ENCODE peak calls at places on chromosomes 11 and 22, in eight cellular contexts. Y, W, F, D, B, N, E and L are unnamed samples. For H3K27me3, the result is how much of the 10 kb centered on the place peaks cover.

GRCh38 chr11:104917259-104918112 is 19.2 kb upstream of the CASP12 start:
- DNase-seq in Y (no peak), W (no peak), F (no peak), D (no peak), B (no peak), N (no peak), E (no peak), L (no peak)

GRCh38 chr11:42770444-42771065 is 541.2 kb upstream of the API5 start:
- DNase-seq in Y (no peak), W (no peak), F (peak), D (no peak), B (no peak), N (no peak), E (no peak), L (no peak)

GRCh38 chr11:74720596-74721478 is 10.4 kb downstream of the CHRDL2 start:
- DNase-seq in Y (no peak), W (peak), F (no peak), D (no peak), B (peak), N (no peak), E (no peak), L (peak)

GRCh38 chr11:61482513-61482912 is 26.0 kb upstream of the LRRC10B start:
- DNase-seq in Y (no peak), W (no peak), F (peak), D (no peak), B (no peak), N (no peak), E (no peak), L (no peak)

GRCh38 chr11:65298131-65298535 is 16.5 kb upstream of the CDC42EP2 start:
- DNase-seq in Y (no peak), W (no peak), F (no peak), D (no peak), B (peak), N (no peak), E (no peak), L (peak)

GRCh38 chr22:46511391-46512370 is 25.7 kb downstream of the CELSR1 start:
- DNase-seq in Y (no peak), W (no peak), F (no peak), D (no peak), B (no peak), N (no peak), E (no peak), L (no peak)

GRCh38 chr11:69447786-69448185 is 33.7 kb upstream of the LINC01488 start:
- DNase-seq in Y (no peak), W (no peak), F (no peak), D (no peak), B (no peak), N (no peak), E (no peak), L (peak)

GRCh38 chr22:41857160-41857859 is 24.4 kb downstream of the SREBF2 start:
- DNase-seq in Y (peak), W (peak), F (peak), D (peak), B (no peak), N (peak), E (no peak), L (no peak)

GRCh38 chr11:74683279-74683871 is 47.9 kb downstream of the CHRDL2 start:
- DNase-seq in Y (no peak), W (no peak), F (peak), D (no peak), B (peak), N (no peak), E (peak), L (peak)

GRCh38 chr11:130522284-130522961 is 74.0 kb downstream of the ADAMTS15 start:
- DNase-seq in Y (no peak), W (peak), F (peak), D (no peak), B (peak), N (no peak), E (peak), L (peak)

GRCh38 chr11:76735841-76736240 is 47.3 kb upstream of the TSKU start:
- DNase-seq in Y (no peak), W (no peak), F (no peak), D (no peak), B (no peak), N (no peak), E (no peak), L (no peak)

GRCh38 chr11:35641206-35641885 is 21.2 kb upstream of the TRIM44 start:
- DNase-seq in Y (no peak), W (peak), F (no peak), D (no peak), B (no peak), N (no peak), E (no peak), L (no peak)

GRCh38 chr22:32862936-32863661 is 61.6 kb downstream of the TIMP3 start:
- DNase-seq in Y (no peak), W (no peak), F (no peak), D (no peak), B (no peak), N (no peak), E (no peak), L (no peak)

GRCh38 chr22:31870890-31871289 is 73.4 kb upstream of the YWHAH start:
- DNase-seq in Y (no peak), W (peak), F (no peak), D (no peak), B (no peak), N (no peak), E (peak), L (no peak)

GRCh38 chr11:100525635-100526034 is 161.5 kb upstream of the ARHGAP42 start:
- DNase-seq in Y (no peak), W (no peak), F (no peak), D (no peak), B (no peak), N (no peak), E (no peak), L (no peak)

GRCh38 chr22:17917490-17917983 is 106.8 kb downstream of the MICAL3 start:
- DNase-seq in Y (no peak), W (no peak), F (no peak), D (no peak), B (peak), N (no peak), E (no peak), L (no peak)

GRCh38 chr11:35177370-35177769 is 38.4 kb downstream of the CD44 start:
- DNase-seq in Y (no peak), W (peak), F (no peak), D (no peak), B (no peak), N (no peak), E (no peak), L (no peak)

GRCh38 chr11:95149659-95150294 is 60.1 kb downstream of the ENDOD1 start:
- DNase-seq in Y (no peak), W (peak), F (no peak), D (no peak), B (peak), N (no peak), E (peak), L (peak)

GRCh38 chr11:12070446-12071267 is 39.7 kb upstream of the MICAL2 start:
- DNase-seq in Y (no peak), W (no peak), F (no peak), D (no peak), B (no peak), N (no peak), E (no peak), L (no peak)

GRCh38 chr11:86621854-86622253 is 50.6 kb downstream of the ME3 start:
- DNase-seq in Y (no peak), W (no peak), F (no peak), D (no peak), B (no peak), N (no peak), E (no peak), L (no peak)

GRCh38 chr11:133516845-133517244 is 15.5 kb downstream of the OPCML start:
- DNase-seq in Y (no peak), W (no peak), F (no peak), D (no peak), B (peak), N (no peak), E (no peak), L (no peak)

GRCh38 chr11:27205269-27205668 is 157.7 kb downstream of the CCDC34 start:
- DNase-seq in Y (no peak), W (no peak), F (no peak), D (no peak), B (no peak), N (no peak), E (no peak), L (no peak)

GRCh38 chr11:1299621-1300020 is 9.8 kb downstream of the TOLLIP start:
- DNase-seq in Y (no peak), W (no peak), F (no peak), D (peak), B (no peak), N (no peak), E (peak), L (peak)

GRCh38 chr11:59999732-60000131 is 17.2 kb upstream of the OOSP4B start:
- DNase-seq in Y (no peak), W (no peak), F (no peak), D (no peak), B (no peak), N (no peak), E (no peak), L (no peak)

GRCh38 chr11:99037057-99037456 is 16.3 kb downstream of the CNTN5 start:
- DNase-seq in Y (no peak), W (no peak), F (no peak), D (no peak), B (no peak), N (no peak), E (no peak), L (no peak)

GRCh38 chr11:46604796-46605195 is 11.0 kb upstream of the AMBRA1 start:
- DNase-seq in Y (no peak), W (no peak), F (no peak), D (no peak), B (no peak), N (no peak), E (no peak), L (no peak)

GRCh38 chr11:61516675-61517516 is 8.3 kb downstream of the LRRC10B start:
- DNase-seq in Y (peak), W (no peak), F (peak), D (peak), B (no peak), N (peak), E (no peak), L (no peak)

GRCh38 chr11:79421820-79422219 is 19.0 kb downstream of the TENM4 start:
- DNase-seq in Y (no peak), W (no peak), F (no peak), D (no peak), B (no peak), N (no peak), E (no peak), L (no peak)

GRCh38 chr11:62880231-62880802 is 379 bp upstream of the SLC3A2 start:
- DNase-seq in Y (no peak), W (peak), F (no peak), D (no peak), B (peak), N (no peak), E (peak), L (peak)

GRCh38 chr11:2807801-2808241 is 77.8 kb downstream of the CDKN1C start:
- DNase-seq in Y (no peak), W (no peak), F (no peak), D (no peak), B (peak), N (no peak), E (peak), L (peak)

GRCh38 chr11:121437018-121437685 is 15.0 kb upstream of the SORL1 start:
- DNase-seq in Y (no peak), W (peak), F (no peak), D (no peak), B (no peak), N (no peak), E (no peak), L (no peak)

GRCh38 chr22:35868938-35869337 is 151.3 kb downstream of the APOL5 start:
- DNase-seq in Y (no peak), W (peak), F (no peak), D (no peak), B (no peak), N (no peak), E (no peak), L (no peak)

GRCh38 chr11:61293869-61294716 is 1.0 kb downstream of the VWCE start:
- DNase-seq in Y (peak), W (no peak), F (peak), D (no peak), B (peak), N (no peak), E (no peak), L (peak)

GRCh38 chr11:61833478-61833877 is 5.4 kb downstream of the FADS2 start:
- DNase-seq in Y (no peak), W (no peak), F (no peak), D (no peak), B (peak), N (no peak), E (peak), L (no peak)

GRCh38 chr11:115207916-115208315 is 296.3 kb downstream of the CADM1 start:
- DNase-seq in Y (no peak), W (no peak), F (no peak), D (no peak), B (no peak), N (no peak), E (no peak), L (no peak)

GRCh38 chr11:25899761-25900160 is 432.2 kb upstream of the ANO3 start:
- DNase-seq in Y (no peak), W (no peak), F (no peak), D (no peak), B (no peak), N (no peak), E (no peak), L (no peak)

GRCh38 chr11:130413383-130414106 is 14.9 kb downstream of the ADAMTS8 start:
- DNase-seq in Y (no peak), W (peak), F (no peak), D (no peak), B (no peak), N (no peak), E (no peak), L (no peak)

GRCh38 chr11:109196016-109196415 is 226.0 kb upstream of the C11orf87 start:
- DNase-seq in Y (no peak), W (peak), F (no peak), D (no peak), B (no peak), N (no peak), E (no peak), L (no peak)

GRCh38 chr11:118610220-118610772 is 2.9 kb downstream of the PHLDB1 start:
- DNase-seq in Y (no peak), W (no peak), F (no peak), D (no peak), B (no peak), N (no peak), E (no peak), L (no peak)
- H3K27me3 ChIP-seq in Y (under half), W (under half), F (under half), D (under half), B (under half), N (under half), E (under half), L (under half)

GRCh38 chr11:120169981-120170698 is 32.2 kb upstream of the TRIM29 start:
- DNase-seq in Y (no peak), W (no peak), F (no peak), D (peak), B (no peak), N (no peak), E (peak), L (no peak)

GRCh38 chr11:120168108-120168959 is 30.4 kb upstream of the TRIM29 start:
- DNase-seq in Y (no peak), W (no peak), F (no peak), D (peak), B (no peak), N (no peak), E (no peak), L (no peak)

GRCh38 chr11:120170741-120171261 is 32.9 kb upstream of the TRIM29 start:
- DNase-seq in Y (no peak), W (no peak), F (no peak), D (peak), B (no peak), N (no peak), E (no peak), L (no peak)

GRCh38 chr11:120167659-120168058 is 29.7 kb upstream of the TRIM29 start:
- DNase-seq in Y (no peak), W (no peak), F (no peak), D (no peak), B (no peak), N (no peak), E (no peak), L (no peak)

DNA sequence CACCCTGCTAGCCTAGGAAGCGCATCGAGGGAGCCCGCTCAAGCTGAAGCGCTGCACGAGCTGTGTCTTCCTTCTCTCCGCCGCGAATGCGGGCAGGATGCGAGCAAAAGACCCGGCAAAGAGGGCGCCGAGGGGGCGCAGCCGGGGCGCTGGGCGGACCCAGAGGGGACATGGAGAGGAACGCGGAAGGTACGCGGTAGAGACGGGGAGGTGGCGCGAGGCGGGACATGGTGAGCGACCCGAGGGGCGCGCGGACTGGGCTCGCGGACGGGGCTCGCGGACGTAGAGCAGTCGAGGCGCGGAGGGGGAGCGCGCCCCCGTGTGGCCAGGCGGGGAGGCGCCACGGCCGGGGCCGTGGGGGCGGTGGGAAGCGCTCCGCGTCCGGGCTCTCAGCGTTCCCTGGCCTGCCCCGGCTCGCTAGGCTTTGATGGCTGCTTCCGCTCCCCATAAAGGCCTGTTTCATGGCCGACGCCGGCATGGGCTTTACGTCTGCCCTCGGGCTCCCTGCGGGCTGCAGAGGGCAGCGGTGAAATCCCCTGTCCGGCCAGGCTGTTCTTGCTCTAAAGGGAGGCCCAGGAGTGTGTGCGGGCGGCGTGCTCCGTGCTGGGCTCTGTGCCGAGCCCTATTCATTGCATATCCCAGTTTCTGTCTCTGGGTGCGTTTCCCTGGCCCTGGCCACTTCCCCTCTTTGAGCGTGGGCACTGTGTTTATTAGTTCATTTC is 31.2 kb upstream of the TRIM29 start:
- DNase-seq in Y (peak), W (no peak), F (peak), D (peak), B (peak), N (peak), E (no peak), L (peak)
- H3K27me3 ChIP-seq in Y (under half), W (under half), F (under half), D (half or more), B (under half), N (under half), E (under half), L (half or more)

GRCh38 chr11:126496576-126497403 is 141.3 kb downstream of the ST3GAL4 start:
- DNase-seq in Y (no peak), W (no peak), F (no peak), D (no peak), B (no peak), N (no peak), E (no peak), L (no peak)
- H3K27me3 ChIP-seq in Y (under half), W (under half), F (under half), D (under half), B (under half), N (under half), E (under half), L (under half)

GRCh38 chr22:23364389-23364788 is 184.1 kb downstream of the BCR start:
- DNase-seq in Y (no peak), W (no peak), F (no peak), D (no peak), B (no peak), N (no peak), E (no peak), L (no peak)
- H3K27me3 ChIP-seq in Y (under half), W (under half), F (under half), D (under half), B (under half), N (under half), E (under half), L (under half)

GRCh38 chr11:6258141-6258540 is 1.5 kb upstream of the CCKBR start:
- DNase-seq in Y (no peak), W (no peak), F (no peak), D (no peak), B (no peak), N (no peak), E (no peak), L (no peak)

GRCh38 chr11:6258571-6258998 is 1.1 kb upstream of the CCKBR start:
- DNase-seq in Y (no peak), W (no peak), F (no peak), D (no peak), B (no peak), N (no peak), E (no peak), L (no peak)

GRCh38 chr11:6260207-6260726 is 629 bp downstream of the CCKBR start:
- DNase-seq in Y (no peak), W (no peak), F (no peak), D (no peak), B (no peak), N (no peak), E (no peak), L (no peak)

GRCh38 chr11:6263664-6264063 is 4.0 kb downstream of the CCKBR start:
- DNase-seq in Y (no peak), W (no peak), F (peak), D (no peak), B (no peak), N (no peak), E (no peak), L (no peak)

DNA sequence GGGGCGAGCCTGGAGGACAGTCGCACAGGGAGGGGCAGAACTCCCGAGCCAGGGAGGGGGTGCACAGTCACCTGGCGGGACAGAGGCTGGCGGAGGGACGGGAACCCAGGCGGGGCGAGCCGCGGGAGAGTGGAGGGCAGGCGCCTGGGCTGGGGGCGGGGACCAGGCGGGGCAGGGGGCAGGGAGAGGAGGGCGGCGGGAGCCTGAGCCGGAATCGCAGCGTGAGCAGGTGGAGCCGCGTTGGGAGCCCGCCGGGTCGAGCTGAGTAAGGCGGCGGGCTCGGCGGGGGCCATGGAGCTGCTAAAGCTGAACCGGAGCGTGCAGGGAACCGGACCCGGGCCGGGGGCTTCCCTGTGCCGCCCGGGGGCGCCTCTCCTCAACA is at the start of gene CCKBR:
- DNase-seq in Y (peak), W (no peak), F (peak), D (no peak), B (no peak), N (peak), E (no peak), L (peak)
- H3K27me3 ChIP-seq in Y (under half), W (half or more), F (half or more), D (half or more), B (under half), N (under half), E (half or more), L (under half)

GRCh38 chr22:29391546-29391945 is 3.2 kb upstream of the AP1B1 start:
- DNase-seq in Y (no peak), W (no peak), F (no peak), D (no peak), B (no peak), N (no peak), E (no peak), L (no peak)
- H3K27me3 ChIP-seq in Y (under half), W (under half), F (under half), D (under half), B (under half), N (under half), E (under half), L (under half)